ENCODE peak calls at places on chromosomes 3 and 15, in nine cellular contexts. One of them, this sample, is unnamed.

GRCh38 chr3:162134571-162134970 is 638.0 kb downstream of the OTOL1 start:
- DNase-seq in AG09309: no peak
- DNase-seq in adrenal gland: no peak
- DNase-seq in mesothelial cell of epicardium: no peak
- DNase-seq in left lung: no peak
- DNase-seq in GM13977: peak; percentile 1
- DNase-seq in mucosa of descending colon: no peak
- DNase-seq in cardiac fibroblast: peak; percentile 27
- DNase-seq in GM13976: no peak
- DNase-seq in this sample: no peak

GRCh38 chr3:127964053-127964452 is 49.0 kb downstream of the KBTBD12 start:
- DNase-seq in AG09309: no peak
- DNase-seq in adrenal gland: no peak
- DNase-seq in mesothelial cell of epicardium: no peak
- DNase-seq in left lung: no peak
- DNase-seq in GM13977: no peak
- DNase-seq in mucosa of descending colon: no peak
- DNase-seq in cardiac fibroblast: peak; percentile 31
- DNase-seq in GM13976: no peak
- DNase-seq in this sample: no peak

GRCh38 chr3:193563999-193564398 is 9.3 kb upstream of the ATP13A4 start:
- DNase-seq in AG09309: no peak
- DNase-seq in adrenal gland: peak; percentile 23
- DNase-seq in mesothelial cell of epicardium: no peak
- DNase-seq in left lung: no peak
- DNase-seq in GM13977: no peak
- DNase-seq in mucosa of descending colon: peak; percentile 57
- DNase-seq in cardiac fibroblast: peak; percentile 5
- DNase-seq in GM13976: no peak
- DNase-seq in this sample: no peak

GRCh38 chr3:187296058-187296457 is 4.5 kb upstream of the MASP1 start:
- DNase-seq in AG09309: no peak
- DNase-seq in adrenal gland: no peak
- DNase-seq in mesothelial cell of epicardium: no peak
- DNase-seq in left lung: no peak
- DNase-seq in GM13977: no peak
- DNase-seq in mucosa of descending colon: no peak
- DNase-seq in cardiac fibroblast: no peak
- DNase-seq in GM13976: no peak
- DNase-seq in this sample: no peak

GRCh38 chr3:101230618-101231017 is 89.8 kb downstream of the IMPG2 start:
- DNase-seq in AG09309: no peak
- DNase-seq in adrenal gland: no peak
- DNase-seq in mesothelial cell of epicardium: no peak
- DNase-seq in left lung: no peak
- DNase-seq in GM13977: no peak
- DNase-seq in mucosa of descending colon: no peak
- DNase-seq in cardiac fibroblast: no peak
- DNase-seq in GM13976: no peak
- DNase-seq in this sample: no peak

GRCh38 chr3:9020396-9020795 is 57.1 kb upstream of the RAD18 start:
- DNase-seq in AG09309: peak; percentile 62
- DNase-seq in adrenal gland: no peak
- DNase-seq in mesothelial cell of epicardium: no peak
- DNase-seq in left lung: no peak
- DNase-seq in GM13977: no peak
- DNase-seq in mucosa of descending colon: no peak
- DNase-seq in cardiac fibroblast: no peak
- DNase-seq in GM13976: no peak
- DNase-seq in this sample: no peak

GRCh38 chr3:58621086-58621830 is 44.1 kb upstream of the FAM107A start:
- DNase-seq in AG09309: no peak
- DNase-seq in adrenal gland: no peak
- DNase-seq in mesothelial cell of epicardium: no peak
- DNase-seq in left lung: no peak
- DNase-seq in GM13977: no peak
- DNase-seq in mucosa of descending colon: no peak
- DNase-seq in cardiac fibroblast: no peak
- DNase-seq in GM13976: no peak
- DNase-seq in this sample: no peak

GRCh38 chr3:132665230-132665629 is 5.1 kb downstream of the UBA5 start:
- DNase-seq in AG09309: no peak
- DNase-seq in adrenal gland: no peak
- DNase-seq in mesothelial cell of epicardium: no peak
- DNase-seq in left lung: no peak
- DNase-seq in GM13977: no peak
- DNase-seq in mucosa of descending colon: no peak
- DNase-seq in cardiac fibroblast: no peak
- DNase-seq in GM13976: no peak
- DNase-seq in this sample: no peak

GRCh38 chr3:142987080-142987700 is 14.2 kb upstream of the U2SURP start:
- DNase-seq in AG09309: no peak
- DNase-seq in adrenal gland: no peak
- DNase-seq in mesothelial cell of epicardium: no peak
- DNase-seq in left lung: no peak
- DNase-seq in GM13977: peak; percentile 53
- DNase-seq in mucosa of descending colon: no peak
- DNase-seq in cardiac fibroblast: peak; percentile 69
- DNase-seq in GM13976: peak; percentile 49
- DNase-seq in this sample: no peak

GRCh38 chr3:177827517-177828249 is 630.4 kb upstream of the TBL1XR1 start:
- DNase-seq in AG09309: peak; percentile 71
- DNase-seq in adrenal gland: no peak
- DNase-seq in mesothelial cell of epicardium: no peak
- DNase-seq in left lung: no peak
- DNase-seq in GM13977: no peak
- DNase-seq in mucosa of descending colon: no peak
- DNase-seq in cardiac fibroblast: peak; percentile 95
- DNase-seq in GM13976: no peak
- DNase-seq in this sample: no peak

GRCh38 chr15:66252411-66253295 is 897 bp downstream of the MEGF11 start:
- DNase-seq in AG09309: no peak
- DNase-seq in adrenal gland: peak; percentile 64
- DNase-seq in mesothelial cell of epicardium: peak; percentile 79
- DNase-seq in left lung: peak; percentile 87
- DNase-seq in GM13977: peak; percentile 90
- DNase-seq in mucosa of descending colon: peak; percentile 76
- DNase-seq in cardiac fibroblast: peak; percentile 47
- DNase-seq in GM13976: peak; percentile 87
- DNase-seq in this sample: peak; percentile 28

GRCh38 chr3:141556034-141556433 is 69.2 kb downstream of the RASA2 start:
- DNase-seq in AG09309: no peak
- DNase-seq in adrenal gland: no peak
- DNase-seq in mesothelial cell of epicardium: no peak
- DNase-seq in left lung: no peak
- DNase-seq in GM13977: no peak
- DNase-seq in mucosa of descending colon: no peak
- DNase-seq in cardiac fibroblast: peak; percentile 74
- DNase-seq in GM13976: no peak
- DNase-seq in this sample: no peak

GRCh38 chr15:76346666-76347506 is 10.3 kb downstream of the ISL2 start:
- DNase-seq in AG09309: no peak
- DNase-seq in adrenal gland: no peak
- DNase-seq in mesothelial cell of epicardium: peak; percentile 47
- DNase-seq in left lung: peak; percentile 79
- DNase-seq in GM13977: peak; percentile 26
- DNase-seq in mucosa of descending colon: peak; percentile 68
- DNase-seq in cardiac fibroblast: peak; percentile 30
- DNase-seq in GM13976: peak; percentile 36
- DNase-seq in this sample: no peak

GRCh38 chr15:33675246-33675645 is 293.1 kb upstream of the CHRM5 start:
- DNase-seq in AG09309: no peak
- DNase-seq in adrenal gland: no peak
- DNase-seq in mesothelial cell of epicardium: no peak
- DNase-seq in left lung: no peak
- DNase-seq in GM13977: peak; percentile 55
- DNase-seq in mucosa of descending colon: no peak
- DNase-seq in cardiac fibroblast: peak; percentile 53
- DNase-seq in GM13976: peak; percentile 42
- DNase-seq in this sample: no peak

GRCh38 chr3:112778298-112779008 is 68.2 kb downstream of the CD200R1L start:
- DNase-seq in AG09309: no peak
- DNase-seq in adrenal gland: no peak
- DNase-seq in mesothelial cell of epicardium: no peak
- DNase-seq in left lung: no peak
- DNase-seq in GM13977: no peak
- DNase-seq in mucosa of descending colon: no peak
- DNase-seq in cardiac fibroblast: peak; percentile 91
- DNase-seq in GM13976: no peak
- DNase-seq in this sample: no peak

GRCh38 chr3:115699741-115700140 is 76.4 kb downstream of the GAP43 start:
- DNase-seq in AG09309: no peak
- DNase-seq in adrenal gland: no peak
- DNase-seq in mesothelial cell of epicardium: no peak
- DNase-seq in left lung: no peak
- DNase-seq in GM13977: no peak
- DNase-seq in mucosa of descending colon: no peak
- DNase-seq in cardiac fibroblast: peak; percentile 64
- DNase-seq in GM13976: no peak
- DNase-seq in this sample: no peak

GRCh38 chr3:101676765-101677435 is at the start of gene ZBTB11:
- DNase-seq in AG09309: peak; percentile 99
- DNase-seq in adrenal gland: peak; percentile 99
- DNase-seq in mesothelial cell of epicardium: peak; percentile 99
- DNase-seq in left lung: peak; percentile 98
- DNase-seq in GM13977: peak; percentile 97
- DNase-seq in mucosa of descending colon: peak; percentile 100
- DNase-seq in cardiac fibroblast: peak; percentile 100
- DNase-seq in GM13976: peak; percentile 96
- DNase-seq in this sample: peak; percentile 100

GRCh38 chr15:71532994-71533393 is 277.4 kb upstream of the NR2E3 start:
- DNase-seq in AG09309: no peak
- DNase-seq in adrenal gland: no peak
- DNase-seq in mesothelial cell of epicardium: no peak
- DNase-seq in left lung: no peak
- DNase-seq in GM13977: peak; percentile 9
- DNase-seq in mucosa of descending colon: no peak
- DNase-seq in cardiac fibroblast: peak; percentile 62
- DNase-seq in GM13976: peak; percentile 23
- DNase-seq in this sample: no peak

GRCh38 chr15:53976844-53977392 is 1.3 kb upstream of the UNC13C start:
- DNase-seq in AG09309: no peak
- DNase-seq in adrenal gland: no peak
- DNase-seq in mesothelial cell of epicardium: peak; percentile 40
- DNase-seq in left lung: peak; percentile 28
- DNase-seq in GM13977: no peak
- DNase-seq in mucosa of descending colon: peak; percentile 19
- DNase-seq in cardiac fibroblast: no peak
- DNase-seq in GM13976: no peak
- DNase-seq in this sample: no peak

DNA sequence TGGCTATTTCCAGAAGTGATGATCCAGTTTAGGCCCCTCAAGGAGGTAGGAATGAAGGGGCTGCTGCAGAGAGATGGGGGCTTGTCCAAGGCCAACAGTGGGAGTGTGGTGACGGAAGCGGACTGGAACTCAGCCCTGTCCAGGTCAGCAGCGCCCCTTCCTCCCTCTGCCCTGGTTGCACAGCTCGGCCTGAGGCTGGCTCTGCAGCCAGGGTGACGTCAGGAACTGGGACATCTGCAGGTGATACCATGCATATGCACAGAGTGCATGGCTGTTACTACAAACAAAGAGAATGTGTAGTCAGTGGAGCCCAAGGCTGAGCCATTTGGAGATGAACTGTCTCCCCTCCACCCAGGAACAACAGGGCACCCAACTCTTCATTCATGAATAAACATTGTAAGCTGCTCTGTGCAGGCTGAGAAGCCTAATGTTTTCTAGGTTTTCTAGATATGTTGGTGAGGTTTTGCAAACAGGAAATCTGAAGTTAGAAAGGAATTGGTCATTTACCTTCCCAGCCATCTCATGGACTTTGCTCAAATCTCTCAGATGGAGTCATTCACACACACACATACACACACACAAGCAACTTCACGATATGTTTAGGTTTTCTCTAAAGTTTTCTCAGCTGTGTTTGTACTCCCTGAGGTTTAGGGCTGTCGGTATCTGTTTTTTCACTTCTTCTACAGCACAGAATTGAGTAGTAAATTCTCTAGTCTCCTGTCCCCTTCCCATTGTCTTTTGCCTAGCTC is 117.2 kb downstream of the TLE3 start:
- DNase-seq in AG09309: no peak
- DNase-seq in adrenal gland: no peak
- DNase-seq in mesothelial cell of epicardium: no peak
- DNase-seq in left lung: no peak
- DNase-seq in GM13977: no peak
- DNase-seq in mucosa of descending colon: no peak
- DNase-seq in cardiac fibroblast: no peak
- DNase-seq in GM13976: no peak
- DNase-seq in this sample: no peak
- TF ChIP-seq CTCF in AG09309: no peak
- TF ChIP-seq CTCF in adrenal gland: no peak
- TF ChIP-seq CTCF in mesothelial cell of epicardium: no peak
- TF ChIP-seq CTCF in left lung: no peak
- TF ChIP-seq CTCF in GM13977: no peak
- TF ChIP-seq CTCF in mucosa of descending colon: no peak
- TF ChIP-seq CTCF in cardiac fibroblast: no peak
- TF ChIP-seq CTCF in GM13976: no peak
- TF ChIP-seq CTCF in this sample: no peak

GRCh38 chr3:158789592-158789991 is 12.3 kb upstream of the MFSD1 start:
- DNase-seq in AG09309: no peak
- DNase-seq in adrenal gland: no peak
- DNase-seq in mesothelial cell of epicardium: no peak
- DNase-seq in left lung: no peak
- DNase-seq in GM13977: no peak
- DNase-seq in mucosa of descending colon: no peak
- DNase-seq in cardiac fibroblast: peak; percentile 78
- DNase-seq in GM13976: no peak
- DNase-seq in this sample: no peak
- TF ChIP-seq CTCF in AG09309: peak; percentile 59
- TF ChIP-seq CTCF in adrenal gland: peak; percentile 59
- TF ChIP-seq CTCF in mesothelial cell of epicardium: no peak
- TF ChIP-seq CTCF in left lung: no peak
- TF ChIP-seq CTCF in GM13977: peak; percentile 49
- TF ChIP-seq CTCF in mucosa of descending colon: no peak
- TF ChIP-seq CTCF in cardiac fibroblast: peak; percentile 42
- TF ChIP-seq CTCF in GM13976: peak; percentile 28
- TF ChIP-seq CTCF in this sample: no peak

GRCh38 chr3:16319307-16319706 is 54.3 kb downstream of the OXNAD1 start:
- DNase-seq in AG09309: no peak
- DNase-seq in adrenal gland: no peak
- DNase-seq in mesothelial cell of epicardium: no peak
- DNase-seq in left lung: no peak
- DNase-seq in GM13977: peak; percentile 40
- DNase-seq in mucosa of descending colon: no peak
- DNase-seq in cardiac fibroblast: peak; percentile 27
- DNase-seq in GM13976: peak; percentile 48
- DNase-seq in this sample: no peak
- TF ChIP-seq CTCF in AG09309: peak; percentile 29
- TF ChIP-seq CTCF in adrenal gland: no peak
- TF ChIP-seq CTCF in mesothelial cell of epicardium: no peak
- TF ChIP-seq CTCF in left lung: peak; percentile 16
- TF ChIP-seq CTCF in GM13977: peak; percentile 46
- TF ChIP-seq CTCF in mucosa of descending colon: no peak
- TF ChIP-seq CTCF in cardiac fibroblast: peak; percentile 25
- TF ChIP-seq CTCF in GM13976: peak; percentile 26
- TF ChIP-seq CTCF in this sample: peak; percentile 41

GRCh38 chr3:176816937-176817336 is 380.3 kb downstream of the TBL1XR1 start:
- DNase-seq in AG09309: no peak
- DNase-seq in adrenal gland: no peak
- DNase-seq in mesothelial cell of epicardium: no peak
- DNase-seq in left lung: peak; percentile 62
- DNase-seq in GM13977: no peak
- DNase-seq in mucosa of descending colon: no peak
- DNase-seq in cardiac fibroblast: no peak
- DNase-seq in GM13976: no peak
- DNase-seq in this sample: no peak

GRCh38 chr3:176814252-176814651 is 383.0 kb downstream of the TBL1XR1 start:
- DNase-seq in AG09309: no peak
- DNase-seq in adrenal gland: peak; percentile 43
- DNase-seq in mesothelial cell of epicardium: peak; percentile 51
- DNase-seq in left lung: no peak
- DNase-seq in GM13977: peak; percentile 41
- DNase-seq in mucosa of descending colon: peak; percentile 51
- DNase-seq in cardiac fibroblast: peak; percentile 64
- DNase-seq in GM13976: peak; percentile 55
- DNase-seq in this sample: no peak
- TF ChIP-seq CTCF in AG09309: peak; percentile 76
- TF ChIP-seq CTCF in adrenal gland: peak; percentile 26
- TF ChIP-seq CTCF in mesothelial cell of epicardium: peak; percentile 23
- TF ChIP-seq CTCF in left lung: peak; percentile 19
- TF ChIP-seq CTCF in GM13977: peak; percentile 50
- TF ChIP-seq CTCF in mucosa of descending colon: peak; percentile 26
- TF ChIP-seq CTCF in cardiac fibroblast: peak; percentile 85
- TF ChIP-seq CTCF in GM13976: peak; percentile 56
- TF ChIP-seq CTCF in this sample: no peak

This sample was measured in natural killer cell.